ENCODE peak calls at places on chromosomes 4 and X, in four cellular contexts. T is mesendoderm, Z is H1, O is IMR-90. S is an unnamed sample.

GRCh38 chr4:1765409-1766335 is 27.4 kb upstream of the FGFR3 start:
- DNase-seq in T (peak), Z (no peak), O (no peak), S (no peak)

GRCh38 chrX:122625239-122625638 is 558.8 kb upstream of the GRIA3 start:
- DNase-seq in T (no peak), Z (no peak), O (no peak), S (no peak)

GRCh38 chr4:172851534-172851933 is 317.1 kb upstream of the GALNT7 start:
- DNase-seq in T (no peak), Z (no peak), O (peak), S (no peak)

GRCh38 chrX:66731398-66731797 is 92.5 kb upstream of the EDA2R start:
- DNase-seq in T (peak), Z (no peak), O (peak), S (no peak)

GRCh38 chr4:95524184-95524583 is 24.6 kb downstream of the UNC5C start:
- DNase-seq in T (no peak), Z (no peak), O (no peak), S (no peak)

GRCh38 chr4:85522277-85522676 is 47.3 kb downstream of the ARHGAP24 start:
- DNase-seq in T (no peak), Z (no peak), O (no peak), S (no peak)

GRCh38 chr4:71377561-71377960 is 38.7 kb downstream of the SLC4A4 start:
- DNase-seq in T (no peak), Z (no peak), O (peak), S (no peak)

GRCh38 chr4:150591284-150591874 is 9.4 kb downstream of the MAB21L2 start:
- DNase-seq in T (peak), Z (no peak), O (no peak), S (peak)

GRCh38 chr4:168601899-168602298 is 105.0 kb downstream of the PALLD start:
- DNase-seq in T (no peak), Z (no peak), O (no peak), S (no peak)

GRCh38 chrX:136810493-136810892 is 29.8 kb upstream of the ARHGEF6 start:
- DNase-seq in T (no peak), Z (no peak), O (no peak), S (no peak)

GRCh38 chr4:85028910-85029309 is 62.4 kb upstream of the WDFY3 start:
- DNase-seq in T (peak), Z (no peak), O (peak), S (no peak)

GRCh38 chrX:88584283-88584682 is 162.7 kb upstream of the CPXCR1 start:
- DNase-seq in T (no peak), Z (no peak), O (no peak), S (no peak)

GRCh38 chr4:76641758-76642157 is 206.7 kb downstream of the SHROOM3 start:
- DNase-seq in T (no peak), Z (no peak), O (no peak), S (no peak)

GRCh38 chr4:79325864-79326328 is at the start of gene NAA11:
- DNase-seq in T (no peak), Z (no peak), O (no peak), S (no peak)

GRCh38 chr4:79325436-79325835 is 425 bp downstream of the NAA11 start:
- DNase-seq in T (no peak), Z (no peak), O (no peak), S (no peak)

GRCh38 chr4:79334783-79335182 is 8.9 kb upstream of the NAA11 start:
- DNase-seq in T (peak), Z (no peak), O (no peak), S (no peak)

GRCh38 chr4:79334341-79334740 is 8.5 kb upstream of the NAA11 start:
- DNase-seq in T (no peak), Z (no peak), O (no peak), S (no peak)

GRCh38 chr4:79331126-79331876 is 5.4 kb upstream of the NAA11 start:
- DNase-seq in T (no peak), Z (no peak), O (no peak), S (no peak)
- H4K5ac ChIP-seq in T (no peak), Z (no peak), O (no peak), S (no peak)

GRCh38 chrX:150329282-150329681 is 33.8 kb upstream of the MAMLD1 start:
- DNase-seq in T (peak), Z (no peak), O (no peak), S (peak)
- H4K5ac ChIP-seq in T (no peak), Z (no peak), O (no peak), S (no peak)

DNA sequence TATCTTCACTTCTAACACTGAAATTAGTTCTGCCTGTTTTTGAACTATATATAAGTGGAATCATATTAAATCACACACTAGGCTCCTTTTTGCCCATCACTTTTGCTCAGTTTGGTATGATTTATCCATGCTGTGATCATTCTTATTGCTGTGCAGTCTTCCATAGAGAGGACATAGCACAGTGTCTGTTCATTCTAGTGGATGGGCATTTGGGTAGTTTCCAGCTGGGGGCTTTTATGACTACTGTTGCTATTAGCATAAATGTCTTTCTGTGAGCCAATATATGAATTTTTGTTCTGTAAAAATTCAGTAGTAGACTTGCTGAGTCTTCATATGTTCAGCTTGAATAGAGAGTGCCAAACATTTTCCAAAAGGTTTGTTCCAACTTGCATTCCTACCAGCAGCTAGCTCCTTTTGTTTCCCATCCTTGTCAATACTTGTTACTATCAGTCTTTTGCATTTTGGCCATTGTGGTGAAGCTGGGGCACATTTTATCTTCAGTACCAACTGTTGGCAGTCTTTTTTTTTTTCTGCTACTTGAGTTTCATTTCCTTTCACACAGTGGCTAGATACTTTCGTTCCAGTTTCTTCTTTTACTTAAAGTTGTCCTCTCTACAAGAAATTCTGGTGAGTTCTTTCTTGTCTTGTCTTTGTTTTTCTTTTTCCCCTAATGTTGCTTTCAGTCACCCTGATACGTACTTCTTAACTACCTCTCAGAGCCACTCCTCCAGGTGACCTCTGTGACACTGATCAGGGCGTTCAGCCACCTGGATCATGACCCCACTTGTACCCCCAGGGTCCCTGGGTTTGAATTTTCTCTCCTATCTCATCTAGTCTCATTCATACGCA is 87.0 kb downstream of the ANXA3 start:
- DNase-seq in T (no peak), Z (no peak), O (no peak), S (no peak)
- H4K5ac ChIP-seq in T (no peak), Z (no peak), O (no peak), S (no peak)

GRCh38 chr4:180937083-180937482 is 1306.1 kb upstream of the TENM3 start:
- DNase-seq in T (no peak), Z (no peak), O (peak), S (no peak)

GRCh38 chr4:180946188-180946587 is 1297.0 kb upstream of the TENM3 start:
- DNase-seq in T (no peak), Z (no peak), O (no peak), S (no peak)

GRCh38 chr4:180942367-180942916 is 1300.8 kb upstream of the TENM3 start:
- DNase-seq in T (no peak), Z (no peak), O (no peak), S (no peak)

DNA sequence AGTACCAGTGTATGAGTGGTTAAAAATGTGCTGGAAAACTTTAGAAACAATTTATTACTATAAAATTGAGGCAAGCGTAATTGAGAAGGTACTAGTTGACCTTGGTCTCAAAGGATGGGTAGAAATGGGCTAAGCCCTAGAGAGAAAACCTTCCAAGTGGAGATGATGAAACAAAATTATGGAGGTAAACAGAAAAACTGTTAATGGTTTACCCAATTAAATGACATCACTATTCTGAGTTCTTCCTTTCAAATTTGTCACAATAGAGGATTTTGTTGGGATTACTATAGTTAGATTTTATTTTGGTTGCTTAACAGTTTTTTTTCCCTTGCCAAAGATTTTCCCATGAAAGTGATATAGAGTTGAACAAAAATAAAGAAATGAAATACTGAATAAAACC is 1302.5 kb upstream of the TENM3 start:
- DNase-seq in T (no peak), Z (no peak), O (no peak), S (no peak)
- H4K5ac ChIP-seq in T (no peak), Z (no peak), O (no peak), S (no peak)

GRCh38 chrX:70029790-70030189 is 19.9 kb downstream of the AWAT2 start:
- DNase-seq in T (peak), Z (no peak), O (no peak), S (no peak)

GRCh38 chrX:70022608-70023007 is 27.1 kb downstream of the AWAT2 start:
- DNase-seq in T (no peak), Z (no peak), O (no peak), S (no peak)

GRCh38 chrX:70026112-70026850 is 23.5 kb downstream of the AWAT2 start:
- DNase-seq in T (no peak), Z (no peak), O (peak), S (no peak)

GRCh38 chrX:70026851-70027200 is 22.9 kb downstream of the AWAT2 start:
- DNase-seq in T (no peak), Z (no peak), O (no peak), S (no peak)

GRCh38 chrX:70025464-70025863 is 24.3 kb downstream of the AWAT2 start:
- DNase-seq in T (no peak), Z (no peak), O (peak), S (no peak)
- H4K5ac ChIP-seq in T (no peak), Z (no peak), O (no peak), S (no peak)

GRCh38 chrX:70066646-70067045 is 4.4 kb downstream of the OTUD6A start:
- DNase-seq in T (no peak), Z (no peak), O (no peak), S (no peak)

GRCh38 chrX:70062076-70062475 is at the start of gene OTUD6A:
- DNase-seq in T (no peak), Z (no peak), O (no peak), S (no peak)

GRCh38 chrX:70062961-70063550 is 799 bp downstream of the OTUD6A start:
- DNase-seq in T (no peak), Z (no peak), O (no peak), S (no peak)
- H4K5ac ChIP-seq in T (no peak), Z (no peak), O (no peak), S (no peak)

GRCh38 chr4:152480356-152480755 is 55.5 kb downstream of the FBXW7 start:
- DNase-seq in T (no peak), Z (no peak), O (no peak), S (no peak)

GRCh38 chr4:152480901-152481300 is 55.0 kb downstream of the FBXW7 start:
- DNase-seq in T (no peak), Z (no peak), O (no peak), S (no peak)

GRCh38 chr4:152479428-152480026 is 56.4 kb downstream of the FBXW7 start:
- DNase-seq in T (no peak), Z (no peak), O (peak), S (no peak)

GRCh38 chr4:152478456-152479237 is 57.2 kb downstream of the FBXW7 start:
- DNase-seq in T (no peak), Z (no peak), O (peak), S (no peak)

GRCh38 chr4:152476796-152477195 is 59.1 kb downstream of the FBXW7 start:
- DNase-seq in T (no peak), Z (no peak), O (no peak), S (no peak)
- H4K5ac ChIP-seq in T (no peak), Z (no peak), O (no peak), S (no peak)

S was measured in H9.